ENCODE peak calls at places on chromosomes 7 and 10, in nine cellular contexts. One of them, this sample, is unnamed.

GRCh38 chr7:125857606-125858005 is 928.0 kb upstream of the POT1 start:
- DNase-seq in T-cell: no peak
- DNase-seq in NCI-H1092: no peak
- DNase-seq in SW 1271: no peak
- DNase-seq in RPMI7951: no peak
- DNase-seq in EH: no peak
- DNase-seq in stimulated activated CD4-positive, alpha-beta T cell treated with anti-CD3 and anti-CD28 coated beads, TNF-alpha, amount 100 ng/mL, for 48 hours: no peak
- DNase-seq in neural progenitor cell: no peak
- DNase-seq in cardiac muscle cell: no peak
- DNase-seq in this sample: no peak

GRCh38 chr7:41921453-41921912 is 218.6 kb upstream of the INHBA start:
- DNase-seq in T-cell: no peak
- DNase-seq in NCI-H1092: no peak
- DNase-seq in SW 1271: no peak
- DNase-seq in RPMI7951: peak; percentile 98
- DNase-seq in EH: peak; percentile 88
- DNase-seq in stimulated activated CD4-positive, alpha-beta T cell treated with anti-CD3 and anti-CD28 coated beads, TNF-alpha, amount 100 ng/mL, for 48 hours: no peak
- DNase-seq in neural progenitor cell: no peak
- DNase-seq in cardiac muscle cell: peak; percentile 75
- DNase-seq in this sample: no peak

GRCh38 chr10:103921248-103921647 is 3.3 kb upstream of the STN1 start:
- DNase-seq in T-cell: no peak
- DNase-seq in NCI-H1092: no peak
- DNase-seq in SW 1271: no peak
- DNase-seq in RPMI7951: no peak
- DNase-seq in EH: no peak
- DNase-seq in stimulated activated CD4-positive, alpha-beta T cell treated with anti-CD3 and anti-CD28 coated beads, TNF-alpha, amount 100 ng/mL, for 48 hours: no peak
- DNase-seq in neural progenitor cell: no peak
- DNase-seq in cardiac muscle cell: no peak
- DNase-seq in this sample: no peak

GRCh38 chr10:75655791-75656451 is 224.5 kb downstream of the LRMDA start:
- DNase-seq in T-cell: no peak
- DNase-seq in NCI-H1092: no peak
- DNase-seq in SW 1271: no peak
- DNase-seq in RPMI7951: peak; percentile 47
- DNase-seq in EH: no peak
- DNase-seq in stimulated activated CD4-positive, alpha-beta T cell treated with anti-CD3 and anti-CD28 coated beads, TNF-alpha, amount 100 ng/mL, for 48 hours: no peak
- DNase-seq in neural progenitor cell: no peak
- DNase-seq in cardiac muscle cell: peak; percentile 72
- DNase-seq in this sample: no peak

GRCh38 chr10:114009281-114009996 is 34.2 kb upstream of the ADRB1 start:
- DNase-seq in T-cell: no peak
- DNase-seq in NCI-H1092: no peak
- DNase-seq in SW 1271: no peak
- DNase-seq in RPMI7951: no peak
- DNase-seq in EH: peak; percentile 52
- DNase-seq in stimulated activated CD4-positive, alpha-beta T cell treated with anti-CD3 and anti-CD28 coated beads, TNF-alpha, amount 100 ng/mL, for 48 hours: no peak
- DNase-seq in neural progenitor cell: peak; percentile 30
- DNase-seq in cardiac muscle cell: no peak
- DNase-seq in this sample: no peak

GRCh38 chr10:22002531-22003110 is 909 bp downstream of the DNAJC1 start:
- DNase-seq in T-cell: peak; percentile 20
- DNase-seq in NCI-H1092: no peak
- DNase-seq in SW 1271: no peak
- DNase-seq in RPMI7951: peak; percentile 47
- DNase-seq in EH: peak; percentile 62
- DNase-seq in stimulated activated CD4-positive, alpha-beta T cell treated with anti-CD3 and anti-CD28 coated beads, TNF-alpha, amount 100 ng/mL, for 48 hours: no peak
- DNase-seq in neural progenitor cell: peak; percentile 10
- DNase-seq in cardiac muscle cell: peak; percentile 76
- DNase-seq in this sample: peak; percentile 46

GRCh38 chr7:47713595-47713994 is 131.7 kb upstream of the TNS3 start:
- DNase-seq in T-cell: no peak
- DNase-seq in NCI-H1092: no peak
- DNase-seq in SW 1271: no peak
- DNase-seq in RPMI7951: no peak
- DNase-seq in EH: no peak
- DNase-seq in stimulated activated CD4-positive, alpha-beta T cell treated with anti-CD3 and anti-CD28 coated beads, TNF-alpha, amount 100 ng/mL, for 48 hours: no peak
- DNase-seq in neural progenitor cell: no peak
- DNase-seq in cardiac muscle cell: no peak
- DNase-seq in this sample: no peak

GRCh38 chr10:103045961-103046360 is 127.9 kb downstream of the CNNM2 start:
- DNase-seq in T-cell: no peak
- DNase-seq in NCI-H1092: no peak
- DNase-seq in SW 1271: no peak
- DNase-seq in RPMI7951: no peak
- DNase-seq in EH: no peak
- DNase-seq in stimulated activated CD4-positive, alpha-beta T cell treated with anti-CD3 and anti-CD28 coated beads, TNF-alpha, amount 100 ng/mL, for 48 hours: no peak
- DNase-seq in neural progenitor cell: no peak
- DNase-seq in cardiac muscle cell: no peak
- DNase-seq in this sample: no peak

GRCh38 chr10:52644678-52645434 is 127.7 kb downstream of the MBL2 start:
- DNase-seq in T-cell: no peak
- DNase-seq in NCI-H1092: no peak
- DNase-seq in SW 1271: no peak
- DNase-seq in RPMI7951: peak; percentile 44
- DNase-seq in EH: peak; percentile 63
- DNase-seq in stimulated activated CD4-positive, alpha-beta T cell treated with anti-CD3 and anti-CD28 coated beads, TNF-alpha, amount 100 ng/mL, for 48 hours: no peak
- DNase-seq in neural progenitor cell: peak; percentile 63
- DNase-seq in cardiac muscle cell: peak; percentile 75
- DNase-seq in this sample: peak; percentile 65

GRCh38 chr10:62735464-62736188 is 68.9 kb upstream of the ADO start:
- DNase-seq in T-cell: no peak
- DNase-seq in NCI-H1092: no peak
- DNase-seq in SW 1271: no peak
- DNase-seq in RPMI7951: peak; percentile 84
- DNase-seq in EH: peak; percentile 59
- DNase-seq in stimulated activated CD4-positive, alpha-beta T cell treated with anti-CD3 and anti-CD28 coated beads, TNF-alpha, amount 100 ng/mL, for 48 hours: no peak
- DNase-seq in neural progenitor cell: no peak
- DNase-seq in cardiac muscle cell: peak; percentile 81
- DNase-seq in this sample: no peak